ENCODE peak calls at places on chromosome 5, in nine cellular contexts. One of them, this sample, is unnamed.
A peak's percentile ranks its signal among the peaks of the same experiment; 100 is the strongest.

GRCh38 chr5:141182248-141182647 is at the start of gene PCDHB16:
- DNase-seq in left ventricle myocardium inferior: no peak
- DNase-seq in mesothelial cell of epicardium: peak; percentile 46
- DNase-seq in IMR-90: peak; percentile 32
- DNase-seq in nephron progenitor cell: peak; percentile 61
- DNase-seq in A549: peak; percentile 24
- DNase-seq in BE2C: peak; percentile 88
- DNase-seq in uterus: peak; percentile 39
- DNase-seq in WERI-Rb-1: peak; percentile 68
- DNase-seq in this sample: peak; percentile 63

GRCh38 chr5:54845567-54845941 is 139.8 kb downstream of the ESM1 start:
- DNase-seq in WERI-Rb-1: peak; percentile 24
- DNase-seq in BE2C: no peak
- DNase-seq in IMR-90: peak; percentile 75
- DNase-seq in mesothelial cell of epicardium: no peak
- DNase-seq in A549: no peak
- DNase-seq in nephron progenitor cell: no peak
- DNase-seq in uterus: no peak
- DNase-seq in left ventricle myocardium inferior: no peak
- DNase-seq in this sample: no peak

GRCh38 chr5:98942849-98943248 is 14.0 kb upstream of the CHD1 start:
- DNase-seq in IMR-90: no peak
- DNase-seq in nephron progenitor cell: no peak
- DNase-seq in BE2C: no peak
- DNase-seq in mesothelial cell of epicardium: no peak
- DNase-seq in left ventricle myocardium inferior: no peak
- DNase-seq in uterus: no peak
- DNase-seq in A549: no peak
- DNase-seq in WERI-Rb-1: no peak
- DNase-seq in this sample: no peak

GRCh38 chr5:14038341-14038959 is 94.0 kb upstream of the DNAH5 start:
- DNase-seq in mesothelial cell of epicardium: no peak
- DNase-seq in A549: peak; percentile 87
- DNase-seq in IMR-90: peak; percentile 97
- DNase-seq in WERI-Rb-1: no peak
- DNase-seq in nephron progenitor cell: no peak
- DNase-seq in left ventricle myocardium inferior: no peak
- DNase-seq in BE2C: no peak
- DNase-seq in uterus: no peak
- DNase-seq in this sample: no peak

GRCh38 chr5:105885266-105885665 is 1785.5 kb downstream of the EFNA5 start:
- DNase-seq in nephron progenitor cell: no peak
- DNase-seq in A549: no peak
- DNase-seq in uterus: no peak
- DNase-seq in IMR-90: peak; percentile 66
- DNase-seq in mesothelial cell of epicardium: no peak
- DNase-seq in BE2C: no peak
- DNase-seq in WERI-Rb-1: no peak
- DNase-seq in left ventricle myocardium inferior: no peak
- DNase-seq in this sample: no peak

GRCh38 chr5:10423009-10423408 is 18.7 kb upstream of the ROPN1L start:
- DNase-seq in nephron progenitor cell: no peak
- DNase-seq in BE2C: no peak
- DNase-seq in WERI-Rb-1: no peak
- DNase-seq in uterus: no peak
- DNase-seq in mesothelial cell of epicardium: no peak
- DNase-seq in left ventricle myocardium inferior: no peak
- DNase-seq in IMR-90: no peak
- DNase-seq in A549: no peak
- DNase-seq in this sample: no peak

GRCh38 chr5:112417931-112418358 is 1.1 kb downstream of the EPB41L4A start:
- DNase-seq in uterus: peak; percentile 21
- DNase-seq in A549: no peak
- DNase-seq in IMR-90: no peak
- DNase-seq in mesothelial cell of epicardium: no peak
- DNase-seq in nephron progenitor cell: peak; percentile 18
- DNase-seq in left ventricle myocardium inferior: peak; percentile 71
- DNase-seq in BE2C: no peak
- DNase-seq in WERI-Rb-1: no peak
- DNase-seq in this sample: no peak

GRCh38 chr5:5335115-5335514 is 87.4 kb upstream of the ICE1 start:
- DNase-seq in WERI-Rb-1: no peak
- DNase-seq in left ventricle myocardium inferior: no peak
- DNase-seq in A549: peak; percentile 65
- DNase-seq in uterus: no peak
- DNase-seq in BE2C: no peak
- DNase-seq in mesothelial cell of epicardium: no peak
- DNase-seq in nephron progenitor cell: no peak
- DNase-seq in IMR-90: no peak
- DNase-seq in this sample: no peak

GRCh38 chr5:79229357-79230174 is 6.4 kb upstream of the JMY start:
- DNase-seq in IMR-90: peak; percentile 81
- DNase-seq in WERI-Rb-1: peak; percentile 50
- DNase-seq in left ventricle myocardium inferior: no peak
- DNase-seq in A549: no peak
- DNase-seq in mesothelial cell of epicardium: no peak
- DNase-seq in uterus: no peak
- DNase-seq in BE2C: peak; percentile 58
- DNase-seq in nephron progenitor cell: no peak
- DNase-seq in this sample: no peak

GRCh38 chr5:138945421-138946240 is 70.5 kb upstream of the LRRTM2 start:
- DNase-seq in IMR-90: no peak
- DNase-seq in nephron progenitor cell: no peak
- DNase-seq in mesothelial cell of epicardium: no peak
- DNase-seq in A549: no peak
- DNase-seq in WERI-Rb-1: no peak
- DNase-seq in uterus: no peak
- DNase-seq in left ventricle myocardium inferior: no peak
- DNase-seq in BE2C: peak; percentile 64
- DNase-seq in this sample: peak; percentile 64
- TF ChIP-seq CTCF in IMR-90: no peak
- TF ChIP-seq CTCF in nephron progenitor cell: no peak
- TF ChIP-seq CTCF in mesothelial cell of epicardium: no peak
- TF ChIP-seq CTCF in A549: no peak
- TF ChIP-seq CTCF in WERI-Rb-1: peak; percentile 13
- TF ChIP-seq CTCF in uterus: no peak
- TF ChIP-seq CTCF in left ventricle myocardium inferior: no peak
- TF ChIP-seq CTCF in BE2C: peak; percentile 27
- TF ChIP-seq CTCF in this sample: no peak

DNA sequence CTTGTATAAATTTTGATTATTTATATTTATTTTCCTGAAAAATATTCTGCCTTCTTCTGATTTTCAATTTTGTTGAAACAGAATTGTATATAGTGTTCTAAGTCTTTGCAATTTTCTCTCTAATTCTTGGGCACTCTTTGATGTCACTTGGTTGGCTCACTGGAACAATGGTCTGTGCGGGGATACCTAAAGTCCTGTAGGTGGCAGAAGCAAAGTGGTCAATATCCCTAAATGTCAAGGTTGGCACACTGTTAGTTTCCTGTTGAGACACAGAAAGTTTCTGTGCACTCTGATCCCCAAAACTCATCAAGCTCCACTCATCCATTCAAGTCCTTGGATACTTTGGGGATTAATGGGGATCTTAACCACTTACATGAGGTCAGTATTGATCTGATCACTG is 480.8 kb upstream of the CCNG1 start:
- DNase-seq in nephron progenitor cell: no peak
- DNase-seq in BE2C: no peak
- DNase-seq in left ventricle myocardium inferior: no peak
- DNase-seq in WERI-Rb-1: no peak
- DNase-seq in uterus: no peak
- DNase-seq in IMR-90: no peak
- DNase-seq in mesothelial cell of epicardium: no peak
- DNase-seq in A549: no peak
- DNase-seq in this sample: no peak
- TF ChIP-seq CTCF in nephron progenitor cell: peak; percentile 9
- TF ChIP-seq CTCF in BE2C: no peak
- TF ChIP-seq CTCF in left ventricle myocardium inferior: no peak
- TF ChIP-seq CTCF in WERI-Rb-1: no peak
- TF ChIP-seq CTCF in uterus: no peak
- TF ChIP-seq CTCF in IMR-90: no peak
- TF ChIP-seq CTCF in mesothelial cell of epicardium: no peak
- TF ChIP-seq CTCF in A549: no peak
- TF ChIP-seq CTCF in this sample: peak; percentile 12

DNA sequence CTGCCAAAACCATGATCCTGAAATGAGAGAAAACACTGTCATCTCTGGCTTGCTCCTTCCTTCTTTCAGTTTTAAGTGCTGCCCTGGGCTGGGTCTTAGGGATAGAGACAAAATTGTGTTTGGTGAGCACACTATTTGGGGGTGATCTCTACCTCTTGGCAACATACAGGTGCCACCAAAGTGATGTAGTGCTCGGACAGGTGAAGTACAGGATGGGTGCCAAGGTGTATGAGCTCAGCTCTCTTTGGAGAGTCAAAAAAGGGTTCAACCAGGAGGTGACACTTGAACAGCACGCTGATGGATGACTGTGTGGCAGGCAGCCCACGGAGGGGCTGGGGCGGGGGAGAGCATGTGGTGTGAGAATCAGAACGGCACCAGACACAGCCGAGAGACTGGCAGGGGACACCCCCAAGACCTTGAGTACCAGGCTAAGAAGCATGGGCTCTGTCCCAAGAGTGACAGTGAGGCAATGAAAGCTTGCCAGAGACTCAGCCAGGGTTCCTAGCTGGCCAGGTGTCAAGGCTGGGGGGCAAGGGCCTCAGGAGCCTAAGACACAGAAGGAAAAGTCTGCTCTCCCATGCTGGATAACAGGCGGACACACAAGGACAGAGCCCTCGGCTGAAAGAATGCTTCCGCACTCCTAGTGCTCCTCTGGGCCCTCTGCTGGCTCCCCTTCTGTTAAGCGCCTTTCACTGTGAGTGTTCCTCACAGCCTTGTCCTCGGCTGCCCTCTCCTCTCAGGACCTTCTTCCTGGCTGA is 2.5 kb downstream of the NHP2 start:
- DNase-seq in IMR-90: no peak
- DNase-seq in A549: peak; percentile 27
- DNase-seq in mesothelial cell of epicardium: no peak
- DNase-seq in WERI-Rb-1: peak; percentile 31
- DNase-seq in nephron progenitor cell: no peak
- DNase-seq in uterus: no peak
- DNase-seq in BE2C: peak; percentile 29
- DNase-seq in left ventricle myocardium inferior: no peak
- DNase-seq in this sample: no peak
- TF ChIP-seq CTCF in IMR-90: no peak
- TF ChIP-seq CTCF in A549: no peak
- TF ChIP-seq CTCF in mesothelial cell of epicardium: no peak
- TF ChIP-seq CTCF in WERI-Rb-1: peak; percentile 47
- TF ChIP-seq CTCF in nephron progenitor cell: no peak
- TF ChIP-seq CTCF in uterus: no peak
- TF ChIP-seq CTCF in BE2C: peak; percentile 39
- TF ChIP-seq CTCF in left ventricle myocardium inferior: no peak
- TF ChIP-seq CTCF in this sample: no peak

DNA sequence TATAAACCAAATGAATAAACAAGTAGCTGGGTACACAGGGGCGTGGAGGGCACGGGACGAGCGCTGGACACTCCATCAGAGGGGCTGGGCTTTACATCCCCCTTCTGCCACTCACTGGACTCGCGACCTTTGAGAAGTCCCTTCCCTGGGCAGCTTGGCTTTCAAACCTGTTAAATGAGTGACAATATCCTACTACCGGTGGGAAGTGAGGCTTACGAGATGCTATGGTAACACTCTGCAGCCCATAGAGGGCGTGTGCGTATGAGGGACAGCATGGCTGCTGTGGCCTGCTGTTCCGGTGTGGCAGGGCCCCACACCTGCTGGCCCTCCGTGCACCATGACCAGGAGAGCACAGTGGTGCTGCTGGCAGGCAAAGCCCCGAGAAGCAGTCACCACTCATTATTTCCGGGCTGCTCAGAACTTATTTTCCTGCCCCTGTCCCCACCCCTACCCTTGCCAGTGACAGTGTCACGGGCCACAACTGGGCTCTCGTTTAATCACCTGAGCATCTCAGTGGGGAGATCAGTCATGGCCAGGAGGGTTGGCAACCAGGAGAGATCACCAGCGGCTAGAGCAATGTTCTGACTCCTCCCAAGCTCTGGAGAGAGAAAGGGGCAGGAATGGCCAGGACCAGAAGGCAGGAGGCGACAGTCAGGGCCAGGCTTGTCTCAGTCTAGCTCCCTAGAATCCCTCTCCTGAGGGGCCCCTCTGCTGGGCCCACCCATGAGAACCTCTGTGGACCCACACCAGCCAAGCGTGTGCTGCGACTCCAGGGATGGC is 10.5 kb downstream of the CLTB start:
- DNase-seq in uterus: no peak
- DNase-seq in nephron progenitor cell: no peak
- DNase-seq in WERI-Rb-1: peak; percentile 43
- DNase-seq in IMR-90: no peak
- DNase-seq in A549: peak; percentile 44
- DNase-seq in left ventricle myocardium inferior: no peak
- DNase-seq in BE2C: no peak
- DNase-seq in mesothelial cell of epicardium: no peak
- DNase-seq in this sample: no peak
- TF ChIP-seq CTCF in uterus: no peak
- TF ChIP-seq CTCF in nephron progenitor cell: peak; percentile 7
- TF ChIP-seq CTCF in WERI-Rb-1: peak; percentile 74
- TF ChIP-seq CTCF in IMR-90: no peak
- TF ChIP-seq CTCF in A549: peak; percentile 16
- TF ChIP-seq CTCF in left ventricle myocardium inferior: no peak
- TF ChIP-seq CTCF in BE2C: peak; percentile 17
- TF ChIP-seq CTCF in mesothelial cell of epicardium: no peak
- TF ChIP-seq CTCF in this sample: no peak

GRCh38 chr5:131164161-131164930 is 710 bp downstream of the HINT1 start:
- DNase-seq in mesothelial cell of epicardium: peak; percentile 49
- DNase-seq in A549: peak; percentile 72
- DNase-seq in uterus: peak; percentile 61
- DNase-seq in nephron progenitor cell: peak; percentile 79
- DNase-seq in WERI-Rb-1: peak; percentile 58
- DNase-seq in left ventricle myocardium inferior: peak; percentile 55
- DNase-seq in BE2C: peak; percentile 86
- DNase-seq in IMR-90: peak; percentile 84
- DNase-seq in this sample: peak; percentile 54

GRCh38 chr5:131167615-131168014 is 2.6 kb upstream of the HINT1 start:
- DNase-seq in left ventricle myocardium inferior: no peak
- DNase-seq in uterus: no peak
- DNase-seq in mesothelial cell of epicardium: no peak
- DNase-seq in IMR-90: no peak
- DNase-seq in BE2C: no peak
- DNase-seq in A549: no peak
- DNase-seq in nephron progenitor cell: no peak
- DNase-seq in WERI-Rb-1: no peak
- DNase-seq in this sample: no peak

GRCh38 chr5:131169810-131170539 is 769 bp upstream of the LYRM7 start:
- DNase-seq in nephron progenitor cell: no peak
- DNase-seq in IMR-90: no peak
- DNase-seq in A549: no peak
- DNase-seq in BE2C: no peak
- DNase-seq in mesothelial cell of epicardium: no peak
- DNase-seq in left ventricle myocardium inferior: no peak
- DNase-seq in WERI-Rb-1: no peak
- DNase-seq in uterus: no peak
- DNase-seq in this sample: no peak

GRCh38 chr5:131163315-131164119 is 1.5 kb downstream of the HINT1 start:
- DNase-seq in nephron progenitor cell: no peak
- DNase-seq in A549: peak; percentile 16
- DNase-seq in left ventricle myocardium inferior: no peak
- DNase-seq in mesothelial cell of epicardium: no peak
- DNase-seq in WERI-Rb-1: no peak
- DNase-seq in uterus: no peak
- DNase-seq in IMR-90: peak; percentile 45
- DNase-seq in BE2C: no peak
- DNase-seq in this sample: no peak

GRCh38 chr5:131164931-131165727 is at the start of gene HINT1:
- DNase-seq in left ventricle myocardium inferior: peak; percentile 92
- DNase-seq in uterus: peak; percentile 89
- DNase-seq in A549: peak; percentile 93
- DNase-seq in BE2C: peak; percentile 96
- DNase-seq in mesothelial cell of epicardium: peak; percentile 90
- DNase-seq in nephron progenitor cell: peak; percentile 94
- DNase-seq in IMR-90: peak; percentile 84
- DNase-seq in WERI-Rb-1: peak; percentile 95
- DNase-seq in this sample: peak; percentile 87
- TF ChIP-seq CTCF in left ventricle myocardium inferior: no peak
- TF ChIP-seq CTCF in uterus: peak; percentile 4
- TF ChIP-seq CTCF in A549: peak; percentile 19
- TF ChIP-seq CTCF in BE2C: peak; percentile 7
- TF ChIP-seq CTCF in mesothelial cell of epicardium: no peak
- TF ChIP-seq CTCF in nephron progenitor cell: no peak
- TF ChIP-seq CTCF in IMR-90: peak; percentile 23
- TF ChIP-seq CTCF in WERI-Rb-1: peak; percentile 14
- TF ChIP-seq CTCF in this sample: no peak

This sample was measured in neural crest cell.